ENCODE peak calls at places on chromosomes 5 and 9, in four cellular contexts. Q is activated T-cell treated with anti-CD3 and anti-CD28 coated beads for 1 hour, O is T-helper 9 cell, Y is LNCaP clone FGC. J is an unnamed sample.

GRCh38 chr5:151678146-151678545 is 8.6 kb downstream of the SPARC start:
- DNase-seq in Y (no peak), Q (no peak), O (no peak), J (no peak)

GRCh38 chr5:150604010-150604409 is 36.5 kb upstream of the SYNPO start:
- DNase-seq in Y (no peak), Q (no peak), O (no peak), J (no peak)

GRCh38 chr5:73816656-73817420 is 190.8 kb downstream of the ARHGEF28 start:
- DNase-seq in O (no peak), Y (no peak), Q (no peak), J (no peak)

GRCh38 chr9:111349766-111350165 is 19.7 kb upstream of the OR2K2 start:
- DNase-seq in Q (no peak), O (no peak), Y (peak; percentile 96), J (peak; percentile 23)

GRCh38 chr9:122379340-122379739 is 8.5 kb downstream of the PTGS1 start:
- DNase-seq in Y (no peak), O (no peak), Q (no peak), J (no peak)

GRCh38 chr9:122819326-122819725 is 9.1 kb downstream of the PDCL start:
- DNase-seq in O (no peak), Y (no peak), Q (no peak), J (no peak)

GRCh38 chr5:111495159-111495558 is 17.2 kb downstream of the STARD4 start:
- DNase-seq in Q (no peak), O (no peak), Y (no peak), J (no peak)

GRCh38 chr5:36739751-36740221 is 133.4 kb downstream of the SLC1A3 start:
- DNase-seq in O (peak; percentile 47), Q (peak; percentile 58), Y (peak; percentile 58), J (peak; percentile 61)

GRCh38 chr5:35342664-35343063 is 112.4 kb upstream of the PRLR start:
- DNase-seq in Y (no peak), O (no peak), Q (no peak), J (no peak)

GRCh38 chr5:138895918-138896317 is 20.8 kb upstream of the LRRTM2 start:
- DNase-seq in Q (no peak), O (no peak), Y (no peak), J (no peak)

J was measured in LoVo.